ENCODE peak calls at places on chromosomes 3 and 15, in ten cellular contexts. One of them, this sample, is unnamed. For H3K9me3, the result is how much of the 10 kb centered on the place peaks cover.

GRCh38 chr3:114498779-114499370 is 205.0 kb downstream of the TIGIT start:
- DNase-seq in upper lobe of right lung: no peak
- DNase-seq in fibroblast of lung: peak
- DNase-seq in stomach: no peak
- DNase-seq in cardiac muscle cell: no peak
- DNase-seq in AG04450: no peak
- DNase-seq in upper lobe of left lung: no peak
- DNase-seq in heart left ventricle: no peak
- DNase-seq in tibial artery: no peak
- DNase-seq in PC-3: peak
- DNase-seq in this sample: no peak

GRCh38 chr3:64300790-64301423 is 75.6 kb upstream of the PRICKLE2 start:
- DNase-seq in heart left ventricle: no peak
- DNase-seq in fibroblast of lung: peak
- DNase-seq in upper lobe of right lung: no peak
- DNase-seq in upper lobe of left lung: no peak
- DNase-seq in tibial artery: no peak
- DNase-seq in cardiac muscle cell: no peak
- DNase-seq in PC-3: peak
- DNase-seq in stomach: no peak
- DNase-seq in AG04450: no peak
- DNase-seq in this sample: no peak

GRCh38 chr15:66123799-66124198 is 129.8 kb downstream of the MEGF11 start:
- DNase-seq in stomach: no peak
- DNase-seq in upper lobe of right lung: no peak
- DNase-seq in upper lobe of left lung: no peak
- DNase-seq in PC-3: no peak
- DNase-seq in cardiac muscle cell: no peak
- DNase-seq in tibial artery: no peak
- DNase-seq in heart left ventricle: no peak
- DNase-seq in AG04450: no peak
- DNase-seq in fibroblast of lung: no peak
- DNase-seq in this sample: no peak

GRCh38 chr3:69784854-69785523 is 45.7 kb downstream of the MITF start:
- DNase-seq in AG04450: peak
- DNase-seq in stomach: no peak
- DNase-seq in cardiac muscle cell: peak
- DNase-seq in heart left ventricle: peak
- DNase-seq in upper lobe of right lung: peak
- DNase-seq in upper lobe of left lung: peak
- DNase-seq in fibroblast of lung: peak
- DNase-seq in tibial artery: peak
- DNase-seq in PC-3: no peak
- DNase-seq in this sample: peak

GRCh38 chr3:126555795-126556636 is 2.7 kb downstream of the C3orf22 start:
- DNase-seq in stomach: peak
- DNase-seq in heart left ventricle: peak
- DNase-seq in tibial artery: no peak
- DNase-seq in upper lobe of right lung: peak
- DNase-seq in AG04450: no peak
- DNase-seq in fibroblast of lung: no peak
- DNase-seq in cardiac muscle cell: no peak
- DNase-seq in PC-3: no peak
- DNase-seq in upper lobe of left lung: no peak
- DNase-seq in this sample: peak

GRCh38 chr3:135558906-135559305 is 406.6 kb upstream of the PPP2R3A start:
- DNase-seq in upper lobe of left lung: no peak
- DNase-seq in stomach: no peak
- DNase-seq in upper lobe of right lung: no peak
- DNase-seq in heart left ventricle: no peak
- DNase-seq in AG04450: no peak
- DNase-seq in fibroblast of lung: no peak
- DNase-seq in tibial artery: no peak
- DNase-seq in PC-3: no peak
- DNase-seq in cardiac muscle cell: no peak
- DNase-seq in this sample: no peak

GRCh38 chr15:83092309-83092976 is 15.0 kb upstream of the TM6SF1 start:
- DNase-seq in fibroblast of lung: peak
- DNase-seq in tibial artery: peak
- DNase-seq in AG04450: peak
- DNase-seq in heart left ventricle: no peak
- DNase-seq in cardiac muscle cell: peak
- DNase-seq in upper lobe of right lung: no peak
- DNase-seq in stomach: peak
- DNase-seq in PC-3: peak
- DNase-seq in upper lobe of left lung: peak
- DNase-seq in this sample: peak

GRCh38 chr3:46891132-46891531 is 13.6 kb downstream of the PTH1R start:
- DNase-seq in upper lobe of left lung: no peak
- DNase-seq in heart left ventricle: peak
- DNase-seq in tibial artery: no peak
- DNase-seq in cardiac muscle cell: no peak
- DNase-seq in upper lobe of right lung: no peak
- DNase-seq in PC-3: no peak
- DNase-seq in fibroblast of lung: no peak
- DNase-seq in stomach: no peak
- DNase-seq in AG04450: no peak
- DNase-seq in this sample: peak

GRCh38 chr15:78944669-78945407 is at the start of gene CTSH:
- DNase-seq in tibial artery: peak
- DNase-seq in fibroblast of lung: peak
- DNase-seq in AG04450: no peak
- DNase-seq in stomach: peak
- DNase-seq in upper lobe of right lung: peak
- DNase-seq in heart left ventricle: peak
- DNase-seq in upper lobe of left lung: peak
- DNase-seq in cardiac muscle cell: peak
- DNase-seq in PC-3: peak
- DNase-seq in this sample: peak

GRCh38 chr3:78734048-78734637 is 1033.7 kb downstream of the ROBO1 start:
- DNase-seq in cardiac muscle cell: peak
- DNase-seq in upper lobe of left lung: no peak
- DNase-seq in upper lobe of right lung: no peak
- DNase-seq in PC-3: peak
- DNase-seq in AG04450: no peak
- DNase-seq in fibroblast of lung: peak
- DNase-seq in heart left ventricle: no peak
- DNase-seq in stomach: no peak
- DNase-seq in tibial artery: no peak
- DNase-seq in this sample: no peak

GRCh38 chr15:62483817-62484216 is 318.7 kb upstream of the C2CD4B start:
- DNase-seq in cardiac muscle cell: no peak
- DNase-seq in PC-3: no peak
- DNase-seq in stomach: peak
- DNase-seq in fibroblast of lung: no peak
- DNase-seq in upper lobe of left lung: no peak
- DNase-seq in heart left ventricle: no peak
- DNase-seq in AG04450: no peak
- DNase-seq in upper lobe of right lung: no peak
- DNase-seq in tibial artery: no peak
- DNase-seq in this sample: peak

GRCh38 chr3:190336516-190337189 is 14.4 kb upstream of the CLDN1 start:
- DNase-seq in upper lobe of right lung: no peak
- DNase-seq in upper lobe of left lung: no peak
- DNase-seq in cardiac muscle cell: no peak
- DNase-seq in tibial artery: no peak
- DNase-seq in heart left ventricle: no peak
- DNase-seq in PC-3: no peak
- DNase-seq in stomach: no peak
- DNase-seq in fibroblast of lung: no peak
- DNase-seq in AG04450: no peak
- DNase-seq in this sample: no peak

GRCh38 chr3:157301755-157302154 is 134.9 kb upstream of the PTX3 start:
- DNase-seq in fibroblast of lung: no peak
- DNase-seq in tibial artery: no peak
- DNase-seq in cardiac muscle cell: no peak
- DNase-seq in heart left ventricle: no peak
- DNase-seq in upper lobe of right lung: no peak
- DNase-seq in AG04450: no peak
- DNase-seq in PC-3: no peak
- DNase-seq in stomach: no peak
- DNase-seq in upper lobe of left lung: no peak
- DNase-seq in this sample: no peak

GRCh38 chr3:157294953-157295352 is 135.0 kb upstream of the CCNL1 start:
- DNase-seq in upper lobe of left lung: no peak
- DNase-seq in stomach: no peak
- DNase-seq in AG04450: no peak
- DNase-seq in tibial artery: no peak
- DNase-seq in upper lobe of right lung: no peak
- DNase-seq in PC-3: no peak
- DNase-seq in heart left ventricle: no peak
- DNase-seq in fibroblast of lung: no peak
- DNase-seq in cardiac muscle cell: no peak
- DNase-seq in this sample: no peak

GRCh38 chr3:157301027-157301663 is 135.5 kb upstream of the PTX3 start:
- DNase-seq in upper lobe of right lung: no peak
- DNase-seq in cardiac muscle cell: no peak
- DNase-seq in AG04450: no peak
- DNase-seq in fibroblast of lung: no peak
- DNase-seq in PC-3: no peak
- DNase-seq in tibial artery: no peak
- DNase-seq in heart left ventricle: no peak
- DNase-seq in stomach: no peak
- DNase-seq in upper lobe of left lung: no peak
- DNase-seq in this sample: no peak

GRCh38 chr3:157305392-157305791 is 131.3 kb upstream of the PTX3 start:
- DNase-seq in fibroblast of lung: no peak
- DNase-seq in upper lobe of left lung: no peak
- DNase-seq in AG04450: no peak
- DNase-seq in cardiac muscle cell: no peak
- DNase-seq in heart left ventricle: no peak
- DNase-seq in stomach: no peak
- DNase-seq in tibial artery: no peak
- DNase-seq in PC-3: no peak
- DNase-seq in upper lobe of right lung: no peak
- DNase-seq in this sample: no peak

DNA sequence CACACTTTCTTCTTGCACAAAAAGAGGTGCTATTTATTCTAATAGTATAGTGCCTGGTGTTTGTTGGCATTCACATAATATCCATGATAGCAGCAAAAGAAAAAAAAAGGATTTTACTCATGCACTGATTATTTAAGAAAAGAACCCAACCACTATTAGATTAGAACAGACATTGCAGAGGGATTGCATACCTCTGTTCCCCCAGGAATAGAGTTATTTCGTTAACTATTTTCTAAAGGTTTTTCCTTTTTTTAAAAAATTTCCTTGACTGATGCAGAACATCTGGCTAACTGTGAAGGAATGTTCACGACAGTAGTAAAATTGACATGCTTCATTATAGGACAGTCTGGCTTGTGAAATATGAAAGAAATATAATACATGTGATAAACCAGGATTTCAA is 136.6 kb upstream of the PTX3 start:
- DNase-seq in upper lobe of right lung: no peak
- DNase-seq in fibroblast of lung: no peak
- DNase-seq in tibial artery: no peak
- DNase-seq in cardiac muscle cell: no peak
- DNase-seq in AG04450: no peak
- DNase-seq in stomach: no peak
- DNase-seq in upper lobe of left lung: no peak
- DNase-seq in heart left ventricle: no peak
- DNase-seq in PC-3: no peak
- DNase-seq in this sample: no peak
- H3K27ac ChIP-seq in upper lobe of right lung: no peak
- H3K27ac ChIP-seq in fibroblast of lung: no peak
- H3K27ac ChIP-seq in tibial artery: no peak
- H3K27ac ChIP-seq in cardiac muscle cell: no peak
- H3K27ac ChIP-seq in AG04450: no peak
- H3K27ac ChIP-seq in stomach: no peak
- H3K27ac ChIP-seq in upper lobe of left lung: no peak
- H3K27ac ChIP-seq in heart left ventricle: no peak
- H3K27ac ChIP-seq in PC-3: no peak
- H3K27ac ChIP-seq in this sample: no peak

GRCh38 chr15:74144153-74144775 is 13.9 kb downstream of the ISLR2 start:
- DNase-seq in upper lobe of left lung: no peak
- DNase-seq in upper lobe of right lung: no peak
- DNase-seq in PC-3: no peak
- DNase-seq in fibroblast of lung: peak
- DNase-seq in cardiac muscle cell: no peak
- DNase-seq in tibial artery: no peak
- DNase-seq in stomach: no peak
- DNase-seq in heart left ventricle: no peak
- DNase-seq in AG04450: no peak
- DNase-seq in this sample: no peak
- H3K9me3 ChIP-seq in upper lobe of left lung: under half
- H3K9me3 ChIP-seq in upper lobe of right lung: under half
- H3K9me3 ChIP-seq in PC-3: under half
- H3K9me3 ChIP-seq in fibroblast of lung: under half
- H3K9me3 ChIP-seq in cardiac muscle cell: under half
- H3K9me3 ChIP-seq in tibial artery: under half
- H3K9me3 ChIP-seq in stomach: under half
- H3K9me3 ChIP-seq in heart left ventricle: under half
- H3K9me3 ChIP-seq in AG04450: under half
- H3K9me3 ChIP-seq in this sample: under half

DNA sequence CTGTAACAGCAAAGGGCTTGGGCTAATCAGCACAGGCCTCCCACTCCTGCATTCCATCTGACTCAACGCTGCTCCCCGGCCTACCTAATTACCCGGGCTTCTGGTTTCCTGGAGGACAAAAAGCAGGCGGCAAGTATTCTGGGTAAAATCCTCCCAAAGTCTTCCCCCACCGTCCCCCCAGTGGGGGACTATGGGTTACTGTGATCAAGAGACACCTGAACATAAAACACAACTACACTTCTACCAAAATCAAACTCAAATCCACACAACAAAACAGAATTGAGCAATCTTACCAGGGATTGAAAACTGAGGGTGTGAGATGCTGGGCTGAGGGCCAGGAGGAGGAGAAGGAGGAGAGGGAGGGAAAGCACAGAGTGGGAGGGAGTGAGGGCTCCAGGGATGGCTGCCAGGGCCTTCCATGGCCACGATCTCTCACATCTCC is 8.9 kb upstream of the NCKIPSD start:
- DNase-seq in AG04450: peak
- DNase-seq in upper lobe of right lung: peak
- DNase-seq in heart left ventricle: peak
- DNase-seq in stomach: peak
- DNase-seq in PC-3: peak
- DNase-seq in cardiac muscle cell: no peak
- DNase-seq in fibroblast of lung: peak
- DNase-seq in upper lobe of left lung: peak
- DNase-seq in tibial artery: peak
- DNase-seq in this sample: peak
- H3K4me3 ChIP-seq in AG04450: no peak
- H3K4me3 ChIP-seq in upper lobe of right lung: peak
- H3K4me3 ChIP-seq in heart left ventricle: peak
- H3K4me3 ChIP-seq in stomach: peak
- H3K4me3 ChIP-seq in PC-3: no peak
- H3K4me3 ChIP-seq in cardiac muscle cell: no peak
- H3K4me3 ChIP-seq in fibroblast of lung: peak
- H3K4me3 ChIP-seq in upper lobe of left lung: peak
- H3K4me3 ChIP-seq in tibial artery: peak
- H3K4me3 ChIP-seq in this sample: peak

DNA sequence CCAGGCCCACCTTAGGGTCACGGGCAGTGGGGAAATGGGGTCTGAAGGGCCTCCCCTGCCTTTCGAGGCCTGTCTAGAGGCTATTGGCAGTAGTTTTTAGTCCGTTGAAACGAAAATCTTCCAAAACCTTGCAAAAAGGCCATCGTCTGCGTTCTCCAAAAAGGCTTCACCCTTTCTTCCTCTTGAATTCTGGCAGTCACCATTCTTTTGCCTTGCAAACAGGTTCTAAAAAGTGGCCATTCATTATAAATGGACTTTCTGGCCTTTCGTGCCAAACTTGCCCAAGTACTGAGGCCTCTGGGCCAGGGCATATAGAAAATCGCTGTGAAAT is 367 bp upstream of the TARS3 start:
- DNase-seq in upper lobe of left lung: no peak
- DNase-seq in heart left ventricle: no peak
- DNase-seq in cardiac muscle cell: no peak
- DNase-seq in fibroblast of lung: no peak
- DNase-seq in PC-3: no peak
- DNase-seq in stomach: no peak
- DNase-seq in tibial artery: no peak
- DNase-seq in upper lobe of right lung: no peak
- DNase-seq in AG04450: no peak
- DNase-seq in this sample: no peak
- H3K27ac ChIP-seq in upper lobe of left lung: peak
- H3K27ac ChIP-seq in heart left ventricle: peak
- H3K27ac ChIP-seq in cardiac muscle cell: no peak
- H3K27ac ChIP-seq in fibroblast of lung: no peak
- H3K27ac ChIP-seq in PC-3: no peak
- H3K27ac ChIP-seq in stomach: peak
- H3K27ac ChIP-seq in tibial artery: peak
- H3K27ac ChIP-seq in upper lobe of right lung: peak
- H3K27ac ChIP-seq in AG04450: no peak
- H3K27ac ChIP-seq in this sample: no peak

This sample was measured in right cardiac atrium.